ENCODE peak calls at places on chromosome 16, in seven cellular contexts. One of them, this sample, is unnamed.

GRCh38 chr16:71367243-71367976 is 8.9 kb downstream of the CALB2 start:
- DNase-seq in H9: peak; percentile 91
- DNase-seq in trophoblast cell: peak; percentile 52
- DNase-seq in neuronal stem cell: peak; percentile 60
- DNase-seq in IMR-90: peak; percentile 21
- DNase-seq in mesenchymal stem cell: peak; percentile 46
- DNase-seq in H1: peak; percentile 93
- DNase-seq in this sample: peak; percentile 95

GRCh38 chr16:81374514-81374913 is 59.8 kb downstream of the GAN start:
- DNase-seq in H9: no peak
- DNase-seq in trophoblast cell: no peak
- DNase-seq in neuronal stem cell: no peak
- DNase-seq in IMR-90: no peak
- DNase-seq in mesenchymal stem cell: no peak
- DNase-seq in H1: no peak
- DNase-seq in this sample: no peak

GRCh38 chr16:84687715-84688114 is 12.1 kb upstream of the USP10 start:
- DNase-seq in H9: no peak
- DNase-seq in trophoblast cell: no peak
- DNase-seq in neuronal stem cell: no peak
- DNase-seq in IMR-90: peak; percentile 96
- DNase-seq in mesenchymal stem cell: peak; percentile 95
- DNase-seq in H1: no peak
- DNase-seq in this sample: no peak

GRCh38 chr16:88561485-88562369 is 8.5 kb upstream of the ZC3H18 start:
- DNase-seq in H9: peak; percentile 56
- DNase-seq in trophoblast cell: no peak
- DNase-seq in neuronal stem cell: peak; percentile 56
- DNase-seq in IMR-90: peak; percentile 43
- DNase-seq in mesenchymal stem cell: peak; percentile 65
- DNase-seq in H1: peak; percentile 74
- DNase-seq in this sample: peak; percentile 53

GRCh38 chr16:85350973-85351372 is 238.7 kb upstream of the CIBAR2 start:
- DNase-seq in H9: no peak
- DNase-seq in trophoblast cell: no peak
- DNase-seq in neuronal stem cell: no peak
- DNase-seq in IMR-90: peak; percentile 96
- DNase-seq in mesenchymal stem cell: peak; percentile 95
- DNase-seq in H1: no peak
- DNase-seq in this sample: no peak

GRCh38 chr16:12612598-12613101 is 191.0 kb downstream of the CPPED1 start:
- DNase-seq in H9: no peak
- DNase-seq in trophoblast cell: peak; percentile 90
- DNase-seq in neuronal stem cell: no peak
- DNase-seq in IMR-90: no peak
- DNase-seq in mesenchymal stem cell: no peak
- DNase-seq in H1: no peak
- DNase-seq in this sample: peak; percentile 32

GRCh38 chr16:79286646-79287423 is 313.7 kb downstream of the MAF start:
- DNase-seq in H9: peak; percentile 43
- DNase-seq in trophoblast cell: no peak
- DNase-seq in neuronal stem cell: no peak
- DNase-seq in IMR-90: no peak
- DNase-seq in mesenchymal stem cell: no peak
- DNase-seq in H1: no peak
- DNase-seq in this sample: no peak

GRCh38 chr16:82195917-82196494 is 26.0 kb upstream of the MPHOSPH6 start:
- DNase-seq in H9: no peak
- DNase-seq in trophoblast cell: no peak
- DNase-seq in neuronal stem cell: no peak
- DNase-seq in IMR-90: no peak
- DNase-seq in mesenchymal stem cell: peak; percentile 27
- DNase-seq in H1: no peak
- DNase-seq in this sample: no peak

GRCh38 chr16:52399116-52399515 is 147.8 kb downstream of the TOX3 start:
- DNase-seq in H9: no peak
- DNase-seq in trophoblast cell: no peak
- DNase-seq in neuronal stem cell: no peak
- DNase-seq in IMR-90: no peak
- DNase-seq in mesenchymal stem cell: no peak
- DNase-seq in H1: no peak
- DNase-seq in this sample: no peak

GRCh38 chr16:54285414-54286066 is 1.0 kb downstream of the IRX3 start:
- DNase-seq in H9: peak; percentile 49
- DNase-seq in trophoblast cell: no peak
- DNase-seq in neuronal stem cell: peak; percentile 35
- DNase-seq in IMR-90: no peak
- DNase-seq in mesenchymal stem cell: no peak
- DNase-seq in H1: no peak
- DNase-seq in this sample: peak; percentile 37

GRCh38 chr16:65950211-65950610 is 416.3 kb upstream of the CDH5 start:
- DNase-seq in H9: no peak
- DNase-seq in trophoblast cell: no peak
- DNase-seq in neuronal stem cell: no peak
- DNase-seq in IMR-90: peak; percentile 15
- DNase-seq in mesenchymal stem cell: peak; percentile 32
- DNase-seq in H1: no peak
- DNase-seq in this sample: no peak

GRCh38 chr16:87581867-87582220 is 20.5 kb upstream of the JPH3 start:
- DNase-seq in H9: no peak
- DNase-seq in trophoblast cell: peak; percentile 43
- DNase-seq in neuronal stem cell: no peak
- DNase-seq in IMR-90: peak; percentile 98
- DNase-seq in mesenchymal stem cell: peak; percentile 99
- DNase-seq in H1: no peak
- DNase-seq in this sample: no peak

GRCh38 chr16:27234603-27235002 is 31.3 kb downstream of the KDM8 start:
- DNase-seq in H9: no peak
- DNase-seq in trophoblast cell: no peak
- DNase-seq in neuronal stem cell: no peak
- DNase-seq in IMR-90: no peak
- DNase-seq in mesenchymal stem cell: no peak
- DNase-seq in H1: no peak
- DNase-seq in this sample: no peak

GRCh38 chr16:17231972-17232371 is 238.8 kb downstream of the XYLT1 start:
- DNase-seq in H9: no peak
- DNase-seq in trophoblast cell: no peak
- DNase-seq in neuronal stem cell: no peak
- DNase-seq in IMR-90: no peak
- DNase-seq in mesenchymal stem cell: no peak
- DNase-seq in H1: no peak
- DNase-seq in this sample: no peak

GRCh38 chr16:79089735-79090284 is 510.7 kb downstream of the MAF start:
- DNase-seq in H9: no peak
- DNase-seq in trophoblast cell: no peak
- DNase-seq in neuronal stem cell: no peak
- DNase-seq in IMR-90: no peak
- DNase-seq in mesenchymal stem cell: no peak
- DNase-seq in H1: no peak
- DNase-seq in this sample: no peak

GRCh38 chr16:27401768-27402568 is at the start of gene IL21R:
- DNase-seq in H9: no peak
- DNase-seq in trophoblast cell: no peak
- DNase-seq in neuronal stem cell: no peak
- DNase-seq in IMR-90: peak; percentile 61
- DNase-seq in mesenchymal stem cell: no peak
- DNase-seq in H1: no peak
- DNase-seq in this sample: no peak

GRCh38 chr16:6008656-6009055 is 911.1 kb upstream of the EEF2KMT start:
- DNase-seq in H9: no peak
- DNase-seq in trophoblast cell: no peak
- DNase-seq in neuronal stem cell: no peak
- DNase-seq in IMR-90: no peak
- DNase-seq in mesenchymal stem cell: no peak
- DNase-seq in H1: no peak
- DNase-seq in this sample: no peak

GRCh38 chr16:71230122-71230845 is at the start of gene HYDIN:
- DNase-seq in H9: peak; percentile 95
- DNase-seq in trophoblast cell: peak; percentile 95
- DNase-seq in neuronal stem cell: peak; percentile 88
- DNase-seq in IMR-90: peak; percentile 30
- DNase-seq in mesenchymal stem cell: peak; percentile 27
- DNase-seq in H1: peak; percentile 96
- DNase-seq in this sample: peak; percentile 97

GRCh38 chr16:5073279-5073629 is 1.6 kb downstream of the ALG1 start:
- DNase-seq in H9: no peak
- DNase-seq in trophoblast cell: no peak
- DNase-seq in neuronal stem cell: no peak
- DNase-seq in IMR-90: peak; percentile 79
- DNase-seq in mesenchymal stem cell: peak; percentile 6
- DNase-seq in H1: no peak
- DNase-seq in this sample: no peak

GRCh38 chr16:75244225-75244792 is 7.1 kb downstream of the BCAR1 start:
- DNase-seq in H9: no peak
- DNase-seq in trophoblast cell: no peak
- DNase-seq in neuronal stem cell: no peak
- DNase-seq in IMR-90: peak; percentile 72
- DNase-seq in mesenchymal stem cell: peak; percentile 74
- DNase-seq in H1: no peak
- DNase-seq in this sample: no peak

GRCh38 chr16:2854700-2855309 is 3.2 kb downstream of the PRSS22 start:
- DNase-seq in H9: no peak
- DNase-seq in trophoblast cell: no peak
- DNase-seq in neuronal stem cell: no peak
- DNase-seq in IMR-90: no peak
- DNase-seq in mesenchymal stem cell: no peak
- DNase-seq in H1: peak; percentile 80
- DNase-seq in this sample: no peak

GRCh38 chr16:70156207-70156978 is 17.2 kb upstream of the CLEC18C start:
- DNase-seq in H9: no peak
- DNase-seq in trophoblast cell: no peak
- DNase-seq in neuronal stem cell: no peak
- DNase-seq in IMR-90: no peak
- DNase-seq in mesenchymal stem cell: no peak
- DNase-seq in H1: no peak
- DNase-seq in this sample: no peak

GRCh38 chr16:28321700-28322411 is 29.5 kb downstream of the SBK1 start:
- DNase-seq in H9: peak; percentile 70
- DNase-seq in trophoblast cell: no peak
- DNase-seq in neuronal stem cell: no peak
- DNase-seq in IMR-90: peak; percentile 9
- DNase-seq in mesenchymal stem cell: peak; percentile 32
- DNase-seq in H1: peak; percentile 90
- DNase-seq in this sample: peak; percentile 44

GRCh38 chr16:3142770-3143169 is 7.9 kb downstream of the ZNF213 start:
- DNase-seq in H9: no peak
- DNase-seq in trophoblast cell: no peak
- DNase-seq in neuronal stem cell: no peak
- DNase-seq in IMR-90: no peak
- DNase-seq in mesenchymal stem cell: no peak
- DNase-seq in H1: no peak
- DNase-seq in this sample: no peak

GRCh38 chr16:84478172-84478948 is 26.1 kb downstream of the MEAK7 start:
- DNase-seq in H9: no peak
- DNase-seq in trophoblast cell: no peak
- DNase-seq in neuronal stem cell: no peak
- DNase-seq in IMR-90: peak; percentile 88
- DNase-seq in mesenchymal stem cell: peak; percentile 86
- DNase-seq in H1: peak; percentile 26
- DNase-seq in this sample: no peak

GRCh38 chr16:23597003-23597756 is 1.1 kb upstream of the NDUFAB1 start:
- DNase-seq in H9: peak; percentile 79
- DNase-seq in trophoblast cell: peak; percentile 28
- DNase-seq in neuronal stem cell: no peak
- DNase-seq in IMR-90: no peak
- DNase-seq in mesenchymal stem cell: no peak
- DNase-seq in H1: peak; percentile 47
- DNase-seq in this sample: peak; percentile 79

GRCh38 chr16:19704321-19705130 is 13.5 kb downstream of the KNOP1 start:
- DNase-seq in H9: no peak
- DNase-seq in trophoblast cell: peak; percentile 25
- DNase-seq in neuronal stem cell: no peak
- DNase-seq in IMR-90: peak; percentile 77
- DNase-seq in mesenchymal stem cell: peak; percentile 94
- DNase-seq in H1: no peak
- DNase-seq in this sample: no peak

GRCh38 chr16:50099957-50100648 is 34.3 kb downstream of the HEATR3 start:
- DNase-seq in H9: no peak
- DNase-seq in trophoblast cell: no peak
- DNase-seq in neuronal stem cell: no peak
- DNase-seq in IMR-90: no peak
- DNase-seq in mesenchymal stem cell: no peak
- DNase-seq in H1: no peak
- DNase-seq in this sample: no peak

GRCh38 chr16:50093607-50094570 is 28.1 kb downstream of the HEATR3 start:
- DNase-seq in H9: no peak
- DNase-seq in trophoblast cell: peak; percentile 33
- DNase-seq in neuronal stem cell: no peak
- DNase-seq in IMR-90: no peak
- DNase-seq in mesenchymal stem cell: no peak
- DNase-seq in H1: no peak
- DNase-seq in this sample: no peak

GRCh38 chr16:50102046-50102756 is 36.4 kb downstream of the HEATR3 start:
- DNase-seq in H9: no peak
- DNase-seq in trophoblast cell: no peak
- DNase-seq in neuronal stem cell: no peak
- DNase-seq in IMR-90: peak; percentile 86
- DNase-seq in mesenchymal stem cell: peak; percentile 62
- DNase-seq in H1: no peak
- DNase-seq in this sample: no peak

GRCh38 chr16:50096791-50097190 is 31.0 kb downstream of the HEATR3 start:
- DNase-seq in H9: no peak
- DNase-seq in trophoblast cell: no peak
- DNase-seq in neuronal stem cell: no peak
- DNase-seq in IMR-90: peak; percentile 63
- DNase-seq in mesenchymal stem cell: no peak
- DNase-seq in H1: no peak
- DNase-seq in this sample: no peak
- H2BK5ac ChIP-seq in H9: no peak overlapping the region
- H2BK5ac ChIP-seq in trophoblast cell: no peak overlapping the region
- H2BK5ac ChIP-seq in neuronal stem cell: no peak overlapping the region
- H2BK5ac ChIP-seq in IMR-90: no peak overlapping the region
- H2BK5ac ChIP-seq in mesenchymal stem cell: no peak overlapping the region
- H2BK5ac ChIP-seq in H1: no peak overlapping the region
- H2BK5ac ChIP-seq in this sample: no peak overlapping the region

GRCh38 chr16:9340402-9341095 is 249.1 kb downstream of the HAPSTR1 start:
- DNase-seq in H9: peak; percentile 8
- DNase-seq in trophoblast cell: no peak
- DNase-seq in neuronal stem cell: no peak
- DNase-seq in IMR-90: no peak
- DNase-seq in mesenchymal stem cell: no peak
- DNase-seq in H1: no peak
- DNase-seq in this sample: no peak
- H3K4ac ChIP-seq in H9: no peak overlapping the region
- H3K4ac ChIP-seq in trophoblast cell: no peak overlapping the region
- H3K4ac ChIP-seq in neuronal stem cell: no peak overlapping the region
- H3K4ac ChIP-seq in IMR-90: no peak overlapping the region
- H3K4ac ChIP-seq in mesenchymal stem cell: no peak overlapping the region
- H3K4ac ChIP-seq in H1: no peak overlapping the region
- H3K4ac ChIP-seq in this sample: no peak overlapping the region

GRCh38 chr16:49439676-49440075 is 66.1 kb downstream of the C16orf78 start:
- DNase-seq in H9: no peak
- DNase-seq in trophoblast cell: no peak
- DNase-seq in neuronal stem cell: no peak
- DNase-seq in IMR-90: no peak
- DNase-seq in mesenchymal stem cell: no peak
- DNase-seq in H1: no peak
- DNase-seq in this sample: no peak
- H2BK5ac ChIP-seq in H9: no peak overlapping the region
- H2BK5ac ChIP-seq in trophoblast cell: no peak overlapping the region
- H2BK5ac ChIP-seq in neuronal stem cell: no peak overlapping the region
- H2BK5ac ChIP-seq in IMR-90: no peak overlapping the region
- H2BK5ac ChIP-seq in mesenchymal stem cell: no peak overlapping the region
- H2BK5ac ChIP-seq in H1: no peak overlapping the region
- H2BK5ac ChIP-seq in this sample: no peak overlapping the region

GRCh38 chr16:59907671-59908070 is 1173.6 kb upstream of the GOT2 start:
- DNase-seq in H9: no peak
- DNase-seq in trophoblast cell: no peak
- DNase-seq in neuronal stem cell: peak; percentile 14
- DNase-seq in IMR-90: no peak
- DNase-seq in mesenchymal stem cell: no peak
- DNase-seq in H1: no peak
- DNase-seq in this sample: no peak
- H3K4ac ChIP-seq in H9: no peak overlapping the region
- H3K4ac ChIP-seq in trophoblast cell: no peak overlapping the region
- H3K4ac ChIP-seq in neuronal stem cell: no peak overlapping the region
- H3K4ac ChIP-seq in IMR-90: no peak overlapping the region
- H3K4ac ChIP-seq in mesenchymal stem cell: no peak overlapping the region
- H3K4ac ChIP-seq in H1: no peak overlapping the region
- H3K4ac ChIP-seq in this sample: no peak overlapping the region